ENCODE peak calls at places on chromosomes 4 and X, in five cellular contexts. Z, C, E, H and X are unnamed samples. For H3K4me1, the result is how much of the 10 kb centered on the place peaks cover.

GRCh38 chr4:130233377-130234047 is 1137.6 kb downstream of the C4orf33 start:
- DNase-seq in Z (no peak), C (no peak), E (no peak), H (no peak), X (peak)

GRCh38 chrX:2967998-2968909 is 38.1 kb upstream of the ARSH start:
- DNase-seq in Z (peak), C (peak), E (no peak), H (no peak), X (no peak)

GRCh38 chr4:26821677-26822503 is 38.8 kb upstream of the STIM2 start:
- DNase-seq in Z (peak), C (no peak), E (no peak), H (peak), X (peak)

GRCh38 chrX:136779346-136779781 is 1.4 kb downstream of the ARHGEF6 start:
- DNase-seq in Z (no peak), C (no peak), E (no peak), H (no peak), X (no peak)

GRCh38 chr4:62898115-62898514 is 1511.1 kb downstream of the TECRL start:
- DNase-seq in Z (no peak), C (no peak), E (no peak), H (no peak), X (no peak)

GRCh38 chr4:38060829-38061431 is 100.7 kb downstream of the PTTG2 start:
- DNase-seq in Z (peak), C (no peak), E (no peak), H (peak), X (peak)

GRCh38 chr4:187380181-187380581 is 615.4 kb upstream of the ZFP42 start:
- DNase-seq in Z (peak), C (peak), E (no peak), H (peak), X (no peak)

GRCh38 chr4:6418193-6418755 is 54.1 kb downstream of the PPP2R2C start:
- DNase-seq in Z (no peak), C (no peak), E (no peak), H (peak), X (no peak)

GRCh38 chr4:137705171-137705783 is 173.0 kb upstream of the PCDH18 start:
- DNase-seq in Z (peak), C (no peak), E (no peak), H (no peak), X (peak)

GRCh38 chrX:143633530-143634372 is 2.1 kb downstream of the SLITRK4 start:
- DNase-seq in Z (no peak), C (peak), E (peak), H (peak), X (peak)

GRCh38 chrX:12954376-12954775 is 20.5 kb upstream of the TMSB4X start:
- DNase-seq in Z (no peak), C (no peak), E (no peak), H (no peak), X (no peak)

GRCh38 chr4:7291372-7292135 is 99.2 kb downstream of the SORCS2 start:
- DNase-seq in Z (peak), C (no peak), E (no peak), H (no peak), X (no peak)

GRCh38 chr4:8612646-8613045 is 20.1 kb downstream of the CPZ start:
- DNase-seq in Z (no peak), C (no peak), E (no peak), H (no peak), X (no peak)

GRCh38 chr4:146488495-146489174 is 33.1 kb downstream of the SLC10A7 start:
- DNase-seq in Z (peak), C (no peak), E (no peak), H (no peak), X (no peak)

GRCh38 chrX:56800801-56801200 is 71.8 kb downstream of the NBDY start:
- DNase-seq in Z (no peak), C (peak), E (no peak), H (peak), X (no peak)

GRCh38 chr4:9904976-9905587 is 116.2 kb downstream of the SLC2A9 start:
- DNase-seq in Z (peak), C (no peak), E (no peak), H (no peak), X (no peak)

GRCh38 chr4:16598241-16599224 is 299.9 kb downstream of the LDB2 start:
- DNase-seq in Z (peak), C (no peak), E (no peak), H (peak), X (no peak)

GRCh38 chrX:54820737-54821136 is 13.2 kb downstream of the MAGED2 start:
- DNase-seq in Z (no peak), C (no peak), E (no peak), H (no peak), X (no peak)

GRCh38 chr4:40980318-40980883 is 230.6 kb downstream of the NSUN7 start:
- DNase-seq in Z (no peak), C (no peak), E (no peak), H (peak), X (peak)

GRCh38 chr4:102036016-102036415 is 245.5 kb downstream of the BANK1 start:
- DNase-seq in Z (no peak), C (no peak), E (no peak), H (no peak), X (no peak)

GRCh38 chr4:119795986-119796578 is 167.5 kb upstream of the PDE5A start:
- DNase-seq in Z (no peak), C (no peak), E (no peak), H (peak), X (no peak)

GRCh38 chr4:61556277-61556676 is 356.2 kb downstream of the ADGRL3 start:
- DNase-seq in Z (no peak), C (no peak), E (no peak), H (peak), X (no peak)

GRCh38 chrX:48703642-48704481 is 7.3 kb downstream of the SUV39H1 start:
- DNase-seq in Z (peak), C (no peak), E (no peak), H (peak), X (peak)

GRCh38 chr4:151922306-151922705 is 161.5 kb upstream of the GATB start:
- DNase-seq in Z (peak), C (no peak), E (no peak), H (no peak), X (peak)

GRCh38 chr4:76305971-76306881 is at the start of gene STBD1:
- DNase-seq in Z (peak), C (peak), E (peak), H (peak), X (peak)

GRCh38 chr4:33134366-33134765 is 2414.2 kb downstream of the PCDH7 start:
- DNase-seq in Z (no peak), C (no peak), E (no peak), H (no peak), X (no peak)

GRCh38 chr4:43047044-43047443 is 154.5 kb downstream of the GRXCR1 start:
- DNase-seq in Z (no peak), C (no peak), E (no peak), H (no peak), X (no peak)

GRCh38 chrX:28177202-28177601 is 196.0 kb upstream of the DCAF8L1 start:
- DNase-seq in Z (no peak), C (peak), E (no peak), H (peak), X (no peak)

GRCh38 chrX:29841750-29842149 is 373.6 kb upstream of the MAGEB2 start:
- DNase-seq in Z (peak), C (no peak), E (no peak), H (peak), X (peak)

GRCh38 chr4:140249351-140249750 is 95.4 kb upstream of the MAML3 start:
- DNase-seq in Z (peak), C (no peak), E (no peak), H (no peak), X (peak)

GRCh38 chr4:140250989-140251552 is 97.1 kb upstream of the MAML3 start:
- DNase-seq in Z (no peak), C (no peak), E (no peak), H (peak), X (peak)

GRCh38 chr4:140246216-140246615 is 92.2 kb upstream of the MAML3 start:
- DNase-seq in Z (no peak), C (no peak), E (no peak), H (no peak), X (no peak)

GRCh38 chr4:140244328-140244727 is 90.3 kb upstream of the MAML3 start:
- DNase-seq in Z (no peak), C (no peak), E (no peak), H (no peak), X (no peak)

GRCh38 chr4:140247237-140247636 is 93.3 kb upstream of the MAML3 start:
- DNase-seq in Z (no peak), C (no peak), E (no peak), H (no peak), X (no peak)
- H2BK15ac ChIP-seq in Z (no peak), C (no peak), E (no peak), H (no peak), X (no peak)

GRCh38 chr4:24850669-24851068 is 55.3 kb downstream of the SOD3 start:
- DNase-seq in Z (peak), C (no peak), E (no peak), H (peak), X (peak)

GRCh38 chr4:24856586-24856985 is 56.3 kb downstream of the CCDC149 start:
- DNase-seq in Z (peak), C (no peak), E (no peak), H (peak), X (peak)

GRCh38 chr4:24855741-24856140 is 57.1 kb downstream of the CCDC149 start:
- DNase-seq in Z (no peak), C (no peak), E (no peak), H (peak), X (no peak)

GRCh38 chr4:24849662-24850280 is 54.4 kb downstream of the SOD3 start:
- DNase-seq in Z (peak), C (no peak), E (no peak), H (no peak), X (peak)

GRCh38 chr4:24853142-24853541 is 57.8 kb downstream of the SOD3 start:
- DNase-seq in Z (peak), C (no peak), E (no peak), H (no peak), X (peak)
- H3K4me1 ChIP-seq in Z (under half), C (under half), E (under half), H (under half), X (under half)

GRCh38 chrX:19912-20571 is 261.1 kb upstream of the PLCXD1 start:
- DNase-seq in Z (no peak), C (peak), E (no peak), H (peak), X (peak)
- H2BK15ac ChIP-seq in Z (no peak), C (no peak), E (no peak), H (no peak), X (no peak)

GRCh38 chr4:87031946-87032345 is 97.1 kb downstream of the AFF1 start:
- DNase-seq in Z (no peak), C (no peak), E (no peak), H (no peak), X (no peak)
- H3K4me1 ChIP-seq in Z (under half), C (under half), E (half or more), H (under half), X (under half)

GRCh38 chrX:940691-941090 is 271.8 kb downstream of the CRLF2 start:
- DNase-seq in Z (no peak), C (no peak), E (no peak), H (no peak), X (no peak)

GRCh38 chrX:943035-943434 is 269.4 kb downstream of the CRLF2 start:
- DNase-seq in Z (no peak), C (no peak), E (no peak), H (no peak), X (no peak)

GRCh38 chrX:937391-937790 is 275.1 kb downstream of the CRLF2 start:
- DNase-seq in Z (no peak), C (no peak), E (no peak), H (no peak), X (no peak)
- H2BK15ac ChIP-seq in Z (no peak), C (no peak), E (no peak), H (no peak), X (no peak)